ENCODE peak calls at places on chromosomes 6 and 20, in eight cellular contexts. One of them, this sample, is unnamed.

GRCh38 chr6:108737594-108738546 is 110.4 kb upstream of the ARMC2 start:
- DNase-seq in CD8-positive, alpha-beta T cell: no peak
- DNase-seq in type B pancreatic cell: no peak
- DNase-seq in fibroblast of pulmonary artery: peak
- DNase-seq in endothelial cell of umbilical vein: peak
- DNase-seq in fibroblast of mammary gland: peak
- DNase-seq in GM23338: no peak
- DNase-seq in AG10803: peak
- DNase-seq in this sample: peak

GRCh38 chr6:35449287-35449881 is 2.8 kb upstream of the FANCE start:
- DNase-seq in GM23338: peak
- DNase-seq in fibroblast of mammary gland: peak
- DNase-seq in CD8-positive, alpha-beta T cell: no peak
- DNase-seq in type B pancreatic cell: no peak
- DNase-seq in fibroblast of pulmonary artery: peak
- DNase-seq in endothelial cell of umbilical vein: peak
- DNase-seq in AG10803: peak
- DNase-seq in this sample: no peak

GRCh38 chr20:59403261-59403961 is 103.0 kb downstream of the EDN3 start:
- DNase-seq in AG10803: no peak
- DNase-seq in type B pancreatic cell: peak
- DNase-seq in GM23338: peak
- DNase-seq in CD8-positive, alpha-beta T cell: peak
- DNase-seq in fibroblast of mammary gland: no peak
- DNase-seq in endothelial cell of umbilical vein: peak
- DNase-seq in fibroblast of pulmonary artery: peak
- DNase-seq in this sample: no peak

GRCh38 chr6:81683928-81684327 is 68.6 kb downstream of the TENT5A start:
- DNase-seq in GM23338: no peak
- DNase-seq in fibroblast of pulmonary artery: peak
- DNase-seq in type B pancreatic cell: no peak
- DNase-seq in fibroblast of mammary gland: peak
- DNase-seq in CD8-positive, alpha-beta T cell: no peak
- DNase-seq in AG10803: peak
- DNase-seq in endothelial cell of umbilical vein: peak
- DNase-seq in this sample: no peak

GRCh38 chr20:61244213-61244612 is 7.8 kb upstream of the CDH4 start:
- DNase-seq in fibroblast of pulmonary artery: no peak
- DNase-seq in AG10803: no peak
- DNase-seq in type B pancreatic cell: no peak
- DNase-seq in GM23338: no peak
- DNase-seq in fibroblast of mammary gland: no peak
- DNase-seq in CD8-positive, alpha-beta T cell: no peak
- DNase-seq in endothelial cell of umbilical vein: no peak
- DNase-seq in this sample: no peak

GRCh38 chr6:130888246-130888645 is 61.0 kb downstream of the SMLR1 start:
- DNase-seq in CD8-positive, alpha-beta T cell: no peak
- DNase-seq in AG10803: no peak
- DNase-seq in endothelial cell of umbilical vein: peak
- DNase-seq in fibroblast of pulmonary artery: no peak
- DNase-seq in GM23338: no peak
- DNase-seq in fibroblast of mammary gland: no peak
- DNase-seq in type B pancreatic cell: no peak
- DNase-seq in this sample: no peak

GRCh38 chr6:81625216-81625615 is 127.3 kb downstream of the TENT5A start:
- DNase-seq in GM23338: no peak
- DNase-seq in type B pancreatic cell: no peak
- DNase-seq in CD8-positive, alpha-beta T cell: no peak
- DNase-seq in fibroblast of mammary gland: no peak
- DNase-seq in fibroblast of pulmonary artery: peak
- DNase-seq in endothelial cell of umbilical vein: no peak
- DNase-seq in AG10803: peak
- DNase-seq in this sample: no peak

GRCh38 chr6:111482236-111482958 is 621 bp downstream of the REV3L start:
- DNase-seq in fibroblast of mammary gland: no peak
- DNase-seq in CD8-positive, alpha-beta T cell: peak
- DNase-seq in type B pancreatic cell: no peak
- DNase-seq in endothelial cell of umbilical vein: peak
- DNase-seq in AG10803: peak
- DNase-seq in GM23338: peak
- DNase-seq in fibroblast of pulmonary artery: peak
- DNase-seq in this sample: peak

GRCh38 chr20:364905-365794 is 15.4 kb upstream of the TRIB3 start:
- DNase-seq in fibroblast of mammary gland: peak
- DNase-seq in fibroblast of pulmonary artery: peak
- DNase-seq in GM23338: peak
- DNase-seq in AG10803: peak
- DNase-seq in endothelial cell of umbilical vein: no peak
- DNase-seq in type B pancreatic cell: no peak
- DNase-seq in CD8-positive, alpha-beta T cell: no peak
- DNase-seq in this sample: no peak

GRCh38 chr20:9400371-9401025 is 113.9 kb upstream of the LAMP5 start:
- DNase-seq in fibroblast of mammary gland: no peak
- DNase-seq in endothelial cell of umbilical vein: peak
- DNase-seq in AG10803: peak
- DNase-seq in type B pancreatic cell: no peak
- DNase-seq in CD8-positive, alpha-beta T cell: no peak
- DNase-seq in fibroblast of pulmonary artery: no peak
- DNase-seq in GM23338: no peak
- DNase-seq in this sample: no peak

GRCh38 chr20:34022154-34022842 is 28.6 kb downstream of the RALY start:
- DNase-seq in CD8-positive, alpha-beta T cell: no peak
- DNase-seq in fibroblast of mammary gland: peak
- DNase-seq in type B pancreatic cell: no peak
- DNase-seq in GM23338: peak
- DNase-seq in endothelial cell of umbilical vein: peak
- DNase-seq in AG10803: no peak
- DNase-seq in fibroblast of pulmonary artery: no peak
- DNase-seq in this sample: no peak

GRCh38 chr6:70108230-70108629 is 194.7 kb downstream of the COL9A1 start:
- DNase-seq in type B pancreatic cell: no peak
- DNase-seq in fibroblast of pulmonary artery: peak
- DNase-seq in endothelial cell of umbilical vein: peak
- DNase-seq in fibroblast of mammary gland: peak
- DNase-seq in CD8-positive, alpha-beta T cell: no peak
- DNase-seq in GM23338: peak
- DNase-seq in AG10803: peak
- DNase-seq in this sample: no peak

DNA sequence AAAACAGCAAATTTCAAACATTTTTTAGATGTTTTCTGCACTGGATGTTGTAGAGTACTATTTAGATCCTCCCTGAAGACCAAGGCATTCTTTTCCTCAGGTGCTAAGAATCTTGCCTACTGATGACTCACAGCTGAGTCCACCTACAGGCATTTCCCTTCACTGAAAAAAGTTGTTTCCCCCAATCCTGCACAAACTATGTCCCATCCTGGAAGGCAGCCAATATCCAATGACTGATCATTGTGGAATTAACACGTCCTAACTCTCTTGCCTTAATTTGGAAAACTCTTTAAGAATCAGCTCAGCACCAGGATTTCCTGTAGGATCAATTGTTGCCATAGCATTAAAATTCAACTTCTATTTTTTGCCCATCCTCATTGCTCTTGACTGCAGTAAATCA is 268.4 kb upstream of the IRAK1BP1 start:
- DNase-seq in AG10803: peak
- DNase-seq in type B pancreatic cell: no peak
- DNase-seq in endothelial cell of umbilical vein: peak
- DNase-seq in fibroblast of pulmonary artery: peak
- DNase-seq in GM23338: no peak
- DNase-seq in fibroblast of mammary gland: peak
- DNase-seq in CD8-positive, alpha-beta T cell: no peak
- DNase-seq in this sample: no peak
- TF ChIP-seq CTCF in AG10803: no peak
- TF ChIP-seq CTCF in type B pancreatic cell: no peak
- TF ChIP-seq CTCF in endothelial cell of umbilical vein: no peak
- TF ChIP-seq CTCF in fibroblast of pulmonary artery: no peak
- TF ChIP-seq CTCF in GM23338: no peak
- TF ChIP-seq CTCF in fibroblast of mammary gland: no peak
- TF ChIP-seq CTCF in CD8-positive, alpha-beta T cell: no peak
- TF ChIP-seq CTCF in this sample: no peak

DNA sequence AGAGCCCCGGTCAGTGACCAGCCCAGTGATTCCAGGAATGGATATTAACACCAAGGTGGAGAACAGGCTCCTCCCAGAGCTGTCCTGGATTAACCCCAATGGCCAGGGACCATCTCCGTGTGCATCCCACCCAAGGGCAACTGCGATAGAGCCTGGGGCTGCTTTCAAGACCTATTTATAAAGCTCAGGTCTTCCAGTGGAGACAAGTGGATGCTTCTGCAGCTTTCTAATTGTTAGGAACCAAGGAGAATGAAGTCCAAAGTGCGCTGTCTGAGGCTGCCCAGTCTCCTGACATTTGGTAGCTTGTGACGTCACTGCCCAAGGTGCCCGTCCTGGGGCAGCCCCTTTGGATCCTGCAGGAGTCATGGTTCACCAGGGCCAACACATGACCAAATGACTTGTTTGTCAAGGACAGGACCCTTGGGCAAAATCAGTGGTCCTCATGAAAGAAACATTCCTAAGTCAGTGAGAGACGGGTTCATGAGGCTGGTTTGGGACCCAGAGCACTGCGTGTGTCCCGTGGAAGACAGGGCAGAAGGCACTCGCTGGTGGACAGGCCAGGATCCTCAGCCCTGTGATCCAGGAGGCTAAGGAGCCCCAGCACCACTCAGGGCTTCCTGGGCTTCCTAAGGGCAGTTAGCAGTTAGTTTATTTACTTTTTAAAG is 174.9 kb downstream of the ANKRD60 start:
- DNase-seq in endothelial cell of umbilical vein: no peak
- DNase-seq in AG10803: no peak
- DNase-seq in fibroblast of pulmonary artery: no peak
- DNase-seq in fibroblast of mammary gland: no peak
- DNase-seq in type B pancreatic cell: peak
- DNase-seq in CD8-positive, alpha-beta T cell: no peak
- DNase-seq in GM23338: no peak
- DNase-seq in this sample: no peak
- TF ChIP-seq CTCF in endothelial cell of umbilical vein: no peak
- TF ChIP-seq CTCF in AG10803: no peak
- TF ChIP-seq CTCF in fibroblast of pulmonary artery: no peak
- TF ChIP-seq CTCF in fibroblast of mammary gland: no peak
- TF ChIP-seq CTCF in type B pancreatic cell: no peak
- TF ChIP-seq CTCF in CD8-positive, alpha-beta T cell: no peak
- TF ChIP-seq CTCF in GM23338: no peak
- TF ChIP-seq CTCF in this sample: no peak

DNA sequence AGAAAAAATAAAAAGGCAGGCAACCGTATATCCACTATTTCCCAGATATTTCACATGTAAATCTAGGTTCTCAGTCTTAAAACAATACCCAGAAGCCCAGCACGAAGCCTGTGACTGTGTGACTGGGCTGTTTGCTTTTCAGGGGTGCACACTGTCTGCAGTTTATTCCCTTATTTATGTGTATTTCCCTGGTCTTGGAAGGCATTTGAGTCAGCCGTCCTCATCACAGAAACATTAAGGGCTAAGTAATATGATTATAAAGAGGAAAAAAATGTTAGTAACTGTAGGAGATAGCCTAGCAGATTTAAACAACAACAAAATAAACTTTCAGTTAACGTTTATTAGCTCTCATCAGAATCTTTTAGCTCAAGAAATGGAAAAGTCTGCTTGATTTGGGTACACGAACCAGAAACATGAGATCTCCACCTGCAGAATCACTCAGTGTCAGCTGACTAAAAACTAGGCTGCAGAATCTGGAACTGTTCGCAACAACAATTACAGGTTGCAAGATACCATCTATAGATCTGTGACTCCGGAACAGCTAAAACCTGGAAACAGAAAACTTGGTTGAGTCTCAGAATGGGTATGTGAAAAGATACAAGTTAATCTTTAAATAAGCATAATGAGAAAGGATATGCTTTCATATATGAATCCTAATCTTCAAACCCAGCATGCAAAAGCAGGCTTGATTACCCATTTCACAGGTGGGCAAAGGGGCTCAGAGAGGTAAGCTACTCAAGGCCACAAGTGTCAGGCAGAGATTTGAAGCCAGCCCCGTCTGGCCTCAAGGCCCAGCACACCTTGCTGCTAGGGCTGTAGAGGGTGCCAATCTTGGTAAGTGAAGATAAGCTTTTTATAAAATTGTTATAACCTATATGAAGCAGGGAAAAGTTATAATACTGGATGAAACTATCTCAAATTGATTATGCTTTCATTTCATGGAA is 21.1 kb downstream of the GCLC start:
- DNase-seq in type B pancreatic cell: no peak
- DNase-seq in AG10803: no peak
- DNase-seq in endothelial cell of umbilical vein: no peak
- DNase-seq in fibroblast of pulmonary artery: no peak
- DNase-seq in GM23338: no peak
- DNase-seq in fibroblast of mammary gland: no peak
- DNase-seq in CD8-positive, alpha-beta T cell: no peak
- DNase-seq in this sample: no peak
- TF ChIP-seq CTCF in type B pancreatic cell: no peak
- TF ChIP-seq CTCF in AG10803: no peak
- TF ChIP-seq CTCF in endothelial cell of umbilical vein: no peak
- TF ChIP-seq CTCF in fibroblast of pulmonary artery: no peak
- TF ChIP-seq CTCF in GM23338: no peak
- TF ChIP-seq CTCF in fibroblast of mammary gland: no peak
- TF ChIP-seq CTCF in CD8-positive, alpha-beta T cell: no peak
- TF ChIP-seq CTCF in this sample: no peak

GRCh38 chr6:31896493-31896855 is 1.0 kb downstream of the EHMT2 start:
- DNase-seq in endothelial cell of umbilical vein: no peak
- DNase-seq in CD8-positive, alpha-beta T cell: no peak
- DNase-seq in AG10803: no peak
- DNase-seq in fibroblast of pulmonary artery: no peak
- DNase-seq in fibroblast of mammary gland: no peak
- DNase-seq in type B pancreatic cell: no peak
- DNase-seq in GM23338: no peak
- DNase-seq in this sample: no peak

GRCh38 chr6:31899215-31899614 is 1.7 kb upstream of the EHMT2 start:
- DNase-seq in fibroblast of mammary gland: no peak
- DNase-seq in endothelial cell of umbilical vein: no peak
- DNase-seq in fibroblast of pulmonary artery: no peak
- DNase-seq in AG10803: no peak
- DNase-seq in CD8-positive, alpha-beta T cell: no peak
- DNase-seq in GM23338: no peak
- DNase-seq in type B pancreatic cell: no peak
- DNase-seq in this sample: no peak

GRCh38 chr6:31896856-31897611 is 464 bp downstream of the EHMT2 start:
- DNase-seq in fibroblast of mammary gland: no peak
- DNase-seq in CD8-positive, alpha-beta T cell: no peak
- DNase-seq in AG10803: no peak
- DNase-seq in endothelial cell of umbilical vein: no peak
- DNase-seq in fibroblast of pulmonary artery: no peak
- DNase-seq in GM23338: peak
- DNase-seq in type B pancreatic cell: no peak
- DNase-seq in this sample: no peak

GRCh38 chr6:31898200-31899011 is 908 bp upstream of the EHMT2 start:
- DNase-seq in fibroblast of mammary gland: peak
- DNase-seq in GM23338: peak
- DNase-seq in AG10803: peak
- DNase-seq in type B pancreatic cell: no peak
- DNase-seq in fibroblast of pulmonary artery: peak
- DNase-seq in CD8-positive, alpha-beta T cell: no peak
- DNase-seq in endothelial cell of umbilical vein: peak
- DNase-seq in this sample: no peak

GRCh38 chr6:31897612-31898199 is at the start of gene EHMT2:
- DNase-seq in endothelial cell of umbilical vein: peak
- DNase-seq in type B pancreatic cell: peak
- DNase-seq in GM23338: peak
- DNase-seq in CD8-positive, alpha-beta T cell: peak
- DNase-seq in fibroblast of mammary gland: peak
- DNase-seq in fibroblast of pulmonary artery: peak
- DNase-seq in AG10803: peak
- DNase-seq in this sample: peak
- TF ChIP-seq CTCF in endothelial cell of umbilical vein: no peak
- TF ChIP-seq CTCF in type B pancreatic cell: no peak
- TF ChIP-seq CTCF in GM23338: no peak
- TF ChIP-seq CTCF in CD8-positive, alpha-beta T cell: no peak
- TF ChIP-seq CTCF in fibroblast of mammary gland: no peak
- TF ChIP-seq CTCF in fibroblast of pulmonary artery: no peak
- TF ChIP-seq CTCF in AG10803: no peak
- TF ChIP-seq CTCF in this sample: no peak